ENCODE peak calls at places on chromosomes 11 and 22, in eight cellular contexts. A, Y, L, T, H, W, P and X are unnamed samples.

GRCh38 chr11:111540114-111540920 is at the start of gene LAYN:
- DNase-seq in P (no peak), H (no peak), T (peak), L (peak), Y (no peak), A (no peak), W (peak), X (peak)

GRCh38 chr11:95322546-95322945 is 91.5 kb upstream of the SESN3 start:
- DNase-seq in A (no peak), Y (peak), W (no peak), P (no peak), H (no peak), L (no peak), T (no peak), X (peak)

GRCh38 chr11:117719480-117719879 is 77.5 kb downstream of the DSCAML1 start:
- DNase-seq in H (no peak), A (no peak), W (no peak), Y (no peak), P (no peak), L (no peak), T (no peak), X (no peak)

GRCh38 chr11:15468471-15468870 is 353.7 kb downstream of the INSC start:
- DNase-seq in L (peak), P (no peak), T (no peak), A (no peak), W (no peak), Y (peak), H (no peak), X (no peak)

GRCh38 chr11:19225123-19225522 is 15.6 kb downstream of the E2F8 start:
- DNase-seq in Y (no peak), A (no peak), L (no peak), H (no peak), P (no peak), W (no peak), T (no peak), X (no peak)

GRCh38 chr22:46462726-46463371 is 74.6 kb downstream of the CELSR1 start:
- DNase-seq in T (no peak), W (no peak), H (no peak), Y (no peak), A (no peak), L (peak), P (no peak), X (peak)

GRCh38 chr11:75265851-75266531 is 25.4 kb downstream of the TPBGL start:
- DNase-seq in L (no peak), H (no peak), Y (no peak), A (no peak), T (no peak), W (peak), P (no peak), X (peak)

GRCh38 chr22:26170795-26171194 is 1.5 kb downstream of the SEZ6L start:
- DNase-seq in T (no peak), H (no peak), P (no peak), W (peak), A (no peak), L (no peak), Y (no peak), X (peak)

GRCh38 chr11:94597896-94598295 is 30.7 kb downstream of the PIWIL4 start:
- DNase-seq in L (no peak), P (no peak), W (no peak), H (no peak), A (no peak), Y (no peak), T (no peak), X (peak)

GRCh38 chr22:47154621-47155081 is 392.2 kb downstream of the TBC1D22A start:
- DNase-seq in T (peak), H (no peak), L (peak), Y (peak), W (peak), A (no peak), P (no peak), X (peak)

GRCh38 chr22:49141761-49142160 is 685.9 kb downstream of the BRD1 start:
- DNase-seq in T (no peak), L (no peak), W (no peak), H (no peak), A (no peak), Y (no peak), P (no peak), X (no peak)

GRCh38 chr11:61617515-61617914 is 36.6 kb upstream of the SYT7 start:
- DNase-seq in T (no peak), W (no peak), L (no peak), Y (no peak), P (no peak), H (no peak), A (no peak), X (no peak)

GRCh38 chr11:86637976-86638375 is 34.4 kb downstream of the ME3 start:
- DNase-seq in H (no peak), T (no peak), W (no peak), Y (no peak), P (no peak), L (no peak), A (no peak), X (no peak)

GRCh38 chr11:65771589-65772112 is 9.1 kb downstream of the AP5B1 start:
- DNase-seq in P (no peak), H (no peak), Y (no peak), A (no peak), T (no peak), L (no peak), W (no peak), X (no peak)

GRCh38 chr11:27392715-27393114 is 29.7 kb upstream of the CCDC34 start:
- DNase-seq in A (no peak), T (peak), P (no peak), Y (peak), W (no peak), H (no peak), L (peak), X (peak)

GRCh38 chr11:19972091-19972490 is 188.2 kb downstream of the DBX1 start:
- DNase-seq in T (no peak), A (no peak), P (no peak), W (no peak), H (no peak), L (no peak), Y (no peak), X (no peak)

GRCh38 chr11:66718320-66718971 is 10.6 kb downstream of the SPTBN2 start:
- DNase-seq in A (no peak), Y (no peak), L (no peak), P (no peak), W (no peak), T (peak), H (peak), X (no peak)

GRCh38 chr11:86811637-86812321 is 11.4 kb downstream of the PRSS23 start:
- DNase-seq in A (no peak), T (no peak), P (no peak), H (peak), L (peak), W (no peak), Y (peak), X (peak)

GRCh38 chr11:47938791-47939560 is 41.4 kb upstream of the PTPRJ start:
- DNase-seq in T (no peak), Y (no peak), L (no peak), H (no peak), P (no peak), A (no peak), W (no peak), X (no peak)

GRCh38 chr11:107916671-107917241 is 11.5 kb upstream of the RAB39A start:
- DNase-seq in Y (no peak), L (peak), P (no peak), A (peak), T (no peak), H (peak), W (no peak), X (peak)

GRCh38 chr11:5092821-5093585 is 23.6 kb downstream of the OR52E1 start:
- DNase-seq in W (no peak), Y (no peak), L (no peak), H (no peak), A (no peak), P (no peak), T (no peak), X (peak)

GRCh38 chr11:37643968-37644367 is 1045.9 kb upstream of the RAG2 start:
- DNase-seq in L (no peak), W (no peak), Y (no peak), A (no peak), H (no peak), T (no peak), P (no peak), X (no peak)

GRCh38 chr11:18936002-18936673 is 3.1 kb downstream of the MRGPRX1 start:
- DNase-seq in T (no peak), W (no peak), H (no peak), Y (no peak), A (no peak), L (no peak), P (no peak), X (no peak)

GRCh38 chr22:27416553-27417427 is 384.8 kb downstream of the MN1 start:
- DNase-seq in H (no peak), T (peak), L (peak), A (no peak), Y (peak), P (no peak), W (no peak), X (peak)